ENCODE peak calls at places on chromosomes 11 and 22, in seven cellular contexts. O is HuH-7.5; B is HAP-1; N is stimulated activated CD4-positive, alpha-beta T cell treated with anti-CD3 and anti-CD28 coated beads, Interleukin-2, amount 100 ng/mL, for 48 hours; R is pulmonary artery endothelial cell; T is midbrain; E is neural crest cell. K is an unnamed sample.

GRCh38 chr11:63915961-63916836 is 765 bp downstream of the RCOR2 start:
- DNase-seq in O (peak), E (peak), R (no peak), T (peak), N (peak), B (peak), K (peak)

GRCh38 chr22:42984814-42985540 is 30.0 kb downstream of the PACSIN2 start:
- DNase-seq in O (no peak), T (no peak), N (no peak), E (no peak), B (no peak), R (no peak), K (no peak)

GRCh38 chr11:8138526-8138925 is 30.3 kb downstream of the RIC3 start:
- DNase-seq in B (no peak), O (no peak), T (no peak), N (no peak), R (no peak), E (no peak), K (no peak)

GRCh38 chr22:46968359-46968740 is 205.9 kb downstream of the TBC1D22A start:
- DNase-seq in R (no peak), N (no peak), T (no peak), B (no peak), O (no peak), E (no peak), K (no peak)

GRCh38 chr11:64220798-64221197 is 5.2 kb downstream of the TRPT1 start:
- DNase-seq in T (no peak), O (no peak), R (no peak), N (no peak), E (no peak), B (no peak), K (no peak)

GRCh38 chr11:72239849-72240460 is 4.0 kb downstream of the PHOX2A start:
- DNase-seq in B (no peak), R (no peak), O (no peak), E (no peak), T (no peak), N (no peak), K (no peak)

GRCh38 chr11:117822031-117822521 is 2.5 kb downstream of the FXYD2 start:
- DNase-seq in T (peak), R (no peak), E (peak), O (no peak), B (no peak), N (no peak), K (no peak)

GRCh38 chr11:3134218-3134621 is 30.9 kb downstream of the OSBPL5 start:
- DNase-seq in B (no peak), N (no peak), E (no peak), R (no peak), O (no peak), T (no peak), K (no peak)

GRCh38 chr22:30949934-30950660 is 18.5 kb downstream of the MORC2 start:
- DNase-seq in T (no peak), B (no peak), R (no peak), E (no peak), O (no peak), N (no peak), K (no peak)

GRCh38 chr22:39475337-39475736 is 18.5 kb downstream of the MGAT3 start:
- DNase-seq in T (peak), E (no peak), B (no peak), R (no peak), N (no peak), O (no peak), K (peak)

GRCh38 chr11:117199061-117199915 is at the start of gene TAGLN:
- DNase-seq in N (no peak), O (no peak), E (peak), T (no peak), B (no peak), R (no peak), K (no peak)

GRCh38 chr22:26956346-26956745 is 299.0 kb downstream of the MIAT start:
- DNase-seq in N (no peak), E (no peak), B (no peak), O (no peak), R (no peak), T (no peak), K (no peak)

GRCh38 chr11:130511765-130512164 is 63.3 kb downstream of the ADAMTS15 start:
- DNase-seq in O (no peak), T (no peak), R (no peak), N (no peak), E (no peak), B (no peak), K (no peak)

GRCh38 chr11:101169944-101170343 is 40.3 kb upstream of the PGR start:
- DNase-seq in E (no peak), N (no peak), B (no peak), O (no peak), T (no peak), R (no peak), K (no peak)

GRCh38 chr11:134266841-134267251 is 9.3 kb upstream of the GLB1L3 start:
- DNase-seq in N (no peak), T (no peak), E (no peak), B (no peak), R (no peak), O (no peak), K (no peak)

GRCh38 chr11:88338223-88338661 is 706 bp upstream of the CTSC start:
- DNase-seq in E (no peak), B (peak), N (peak), O (peak), T (peak), R (peak), K (peak)

GRCh38 chr22:50713571-50714056 is 24.4 kb upstream of the ACR start:
- DNase-seq in E (no peak), T (peak), O (no peak), R (no peak), B (no peak), N (no peak), K (peak)

GRCh38 chr11:131762346-131763110 is 392.1 kb downstream of the NTM start:
- DNase-seq in N (no peak), O (no peak), B (no peak), E (no peak), R (no peak), T (peak), K (peak)

GRCh38 chr11:10317776-10318526 is 13.1 kb downstream of the ADM start:
- DNase-seq in R (no peak), B (no peak), E (no peak), N (no peak), T (no peak), O (no peak), K (no peak)

GRCh38 chr11:129785383-129786111 is 30.1 kb upstream of the TMEM45B start:
- DNase-seq in E (no peak), O (no peak), R (no peak), T (peak), B (no peak), N (no peak), K (no peak)

GRCh38 chr22:17774928-17775675 is 833 bp upstream of the BID start:
- DNase-seq in T (no peak), E (no peak), R (no peak), N (no peak), B (no peak), O (no peak), K (no peak)

GRCh38 chr22:39292561-39293074 is 26.8 kb downstream of the RPL3 start:
- DNase-seq in O (peak), T (peak), E (peak), R (peak), N (no peak), B (peak), K (peak)

GRCh38 chr11:47241740-47242400 is 6.7 kb downstream of the ACP2 start:
- DNase-seq in R (no peak), O (no peak), T (no peak), B (no peak), N (no peak), E (no peak), K (no peak)

GRCh38 chr11:45663486-45664375 is 1.7 kb downstream of the CHST1 start:
- DNase-seq in R (no peak), B (no peak), N (no peak), E (no peak), O (no peak), T (no peak), K (no peak)

GRCh38 chr11:17846852-17847453 is 112.4 kb downstream of the KCNC1 start:
- DNase-seq in O (no peak), B (no peak), E (no peak), N (no peak), R (no peak), T (peak), K (no peak)

GRCh38 chr22:20268350-20269012 is 363 bp upstream of the RTN4R start:
- DNase-seq in T (peak), B (peak), O (peak), E (peak), N (peak), R (no peak), K (no peak)

GRCh38 chr11:126051117-126051516 is 11.5 kb downstream of the CDON start:
- DNase-seq in R (no peak), E (no peak), O (no peak), B (no peak), N (no peak), T (no peak), K (no peak)

GRCh38 chr11:79353706-79354105 is 87.1 kb downstream of the TENM4 start:
- DNase-seq in T (no peak), N (no peak), B (no peak), O (no peak), R (no peak), E (no peak), K (no peak)

GRCh38 chr11:75673977-75674582 is 5.2 kb upstream of the MAP6 start:
- DNase-seq in B (no peak), T (no peak), R (peak), E (no peak), O (no peak), N (peak), K (no peak)

GRCh38 chr11:72864692-72865655 is 50.8 kb downstream of the ATG16L2 start:
- DNase-seq in R (peak), T (no peak), E (no peak), N (no peak), B (no peak), O (no peak), K (no peak)

GRCh38 chr22:40920526-40920925 is 30.7 kb upstream of the RBX1 start:
- DNase-seq in T (no peak), B (no peak), R (no peak), O (no peak), E (no peak), N (no peak), K (no peak)

GRCh38 chr11:20604295-20604803 is 4.9 kb downstream of the SLC6A5 start:
- DNase-seq in B (no peak), R (no peak), E (no peak), O (no peak), T (no peak), N (no peak), K (no peak)

GRCh38 chr11:123815116-123815515 is 9.0 kb upstream of the OR6M1 start:
- DNase-seq in N (no peak), R (no peak), E (no peak), O (no peak), T (no peak), B (no peak), K (no peak)

GRCh38 chr11:101407324-101407723 is 176.5 kb downstream of the TRPC6 start:
- DNase-seq in E (no peak), R (no peak), B (no peak), O (no peak), T (no peak), N (no peak), K (no peak)

GRCh38 chr11:43376594-43376993 is 17.9 kb downstream of the TTC17 start:
- DNase-seq in T (no peak), N (no peak), B (no peak), R (no peak), O (no peak), E (no peak), K (no peak)

GRCh38 chr22:50206599-50206998 is 5.8 kb downstream of the SELENOO start:
- DNase-seq in T (peak), N (no peak), B (peak), O (peak), E (peak), R (no peak), K (no peak)

GRCh38 chr11:108016647-108017046 is 7.9 kb downstream of the CUL5 start:
- DNase-seq in N (no peak), T (no peak), B (no peak), R (no peak), E (no peak), O (no peak), K (no peak)

GRCh38 chr11:113989381-113989780 is 14.5 kb downstream of the HTR3A start:
- DNase-seq in N (no peak), R (no peak), T (no peak), B (no peak), E (no peak), O (no peak), K (no peak)

GRCh38 chr11:44351898-44352498 is 42.1 kb upstream of the ALX4 start:
- DNase-seq in T (no peak), O (no peak), N (no peak), R (no peak), E (no peak), B (no peak), K (no peak)

GRCh38 chr22:48071828-48072227 is 1309.4 kb downstream of the TBC1D22A start:
- DNase-seq in N (no peak), O (no peak), B (no peak), T (no peak), R (no peak), E (no peak), K (no peak)